ENCODE peak calls at places on chromosome 2, in four cellular contexts. One of them, this sample, is unnamed.

GRCh38 chr2:65281626-65282351 is 54.2 kb downstream of the ACTR2 start:
- DNase-seq in upper lobe of right lung: no peak
- DNase-seq in AG04450: no peak
- DNase-seq in PC-3: no peak
- DNase-seq in this sample: peak

GRCh38 chr2:241673797-241674725 is 12.6 kb downstream of the DTYMK start:
- DNase-seq in upper lobe of right lung: no peak
- DNase-seq in PC-3: no peak
- DNase-seq in AG04450: no peak
- DNase-seq in this sample: peak

GRCh38 chr2:53593891-53594585 is 173.6 kb upstream of the CHAC2 start:
- DNase-seq in AG04450: no peak
- DNase-seq in upper lobe of right lung: no peak
- DNase-seq in PC-3: peak
- DNase-seq in this sample: peak

GRCh38 chr2:15539999-15540398 is 21.1 kb downstream of the NBAS start:
- DNase-seq in AG04450: no peak
- DNase-seq in upper lobe of right lung: no peak
- DNase-seq in PC-3: no peak
- DNase-seq in this sample: no peak

GRCh38 chr2:45585267-45585861 is 25.7 kb downstream of the SRBD1 start:
- DNase-seq in PC-3: peak
- DNase-seq in AG04450: no peak
- DNase-seq in upper lobe of right lung: no peak
- DNase-seq in this sample: peak

GRCh38 chr2:39568561-39569006 is 97.1 kb upstream of the TMEM178A start:
- DNase-seq in upper lobe of right lung: no peak
- DNase-seq in AG04450: peak
- DNase-seq in PC-3: peak
- DNase-seq in this sample: peak

GRCh38 chr2:42829556-42830510 is 37.5 kb upstream of the HAAO start:
- DNase-seq in AG04450: no peak
- DNase-seq in upper lobe of right lung: no peak
- DNase-seq in PC-3: peak
- DNase-seq in this sample: no peak

GRCh38 chr2:227163445-227163997 is 484 bp downstream of the COL4A4 start:
- DNase-seq in AG04450: no peak
- DNase-seq in upper lobe of right lung: peak
- DNase-seq in PC-3: no peak
- DNase-seq in this sample: no peak

GRCh38 chr2:240255811-240256703 is 115.6 kb upstream of the OTOS start:
- DNase-seq in PC-3: peak
- DNase-seq in upper lobe of right lung: peak
- DNase-seq in AG04450: no peak
- DNase-seq in this sample: no peak

GRCh38 chr2:211709394-211709793 is 829.2 kb downstream of the ERBB4 start:
- DNase-seq in AG04450: no peak
- DNase-seq in PC-3: no peak
- DNase-seq in upper lobe of right lung: no peak
- DNase-seq in this sample: no peak

GRCh38 chr2:139469985-139470384 is 689.8 kb upstream of the NXPH2 start:
- DNase-seq in upper lobe of right lung: no peak
- DNase-seq in PC-3: no peak
- DNase-seq in AG04450: no peak
- DNase-seq in this sample: no peak

GRCh38 chr2:72889991-72890390 is 2.8 kb downstream of the SPR start:
- DNase-seq in AG04450: no peak
- DNase-seq in PC-3: no peak
- DNase-seq in upper lobe of right lung: no peak
- DNase-seq in this sample: no peak

GRCh38 chr2:240397924-240398611 is 37.4 kb upstream of the GPC1 start:
- DNase-seq in upper lobe of right lung: no peak
- DNase-seq in PC-3: no peak
- DNase-seq in AG04450: no peak
- DNase-seq in this sample: peak

GRCh38 chr2:106038598-106039375 is 155.3 kb downstream of the UXS1 start:
- DNase-seq in PC-3: peak
- DNase-seq in AG04450: no peak
- DNase-seq in upper lobe of right lung: no peak
- DNase-seq in this sample: no peak

GRCh38 chr2:173652731-173653426 is 298.2 kb downstream of the CDCA7 start:
- DNase-seq in AG04450: peak
- DNase-seq in PC-3: peak
- DNase-seq in upper lobe of right lung: no peak
- DNase-seq in this sample: peak

GRCh38 chr2:218286570-218287459 is 5.5 kb downstream of the TMBIM1 start:
- DNase-seq in AG04450: peak
- DNase-seq in PC-3: peak
- DNase-seq in upper lobe of right lung: peak
- DNase-seq in this sample: peak

GRCh38 chr2:70509565-70509964 is 44.1 kb downstream of the TGFA start:
- DNase-seq in PC-3: peak
- DNase-seq in AG04450: no peak
- DNase-seq in upper lobe of right lung: no peak
- DNase-seq in this sample: peak

GRCh38 chr2:191001624-191002023 is 12.3 kb downstream of the STAT1 start:
- DNase-seq in PC-3: no peak
- DNase-seq in upper lobe of right lung: no peak
- DNase-seq in AG04450: no peak
- DNase-seq in this sample: no peak

GRCh38 chr2:5758346-5758745 is 66.2 kb downstream of the SOX11 start:
- DNase-seq in AG04450: no peak
- DNase-seq in PC-3: no peak
- DNase-seq in upper lobe of right lung: no peak
- DNase-seq in this sample: no peak

GRCh38 chr2:207792244-207792785 is 22.6 kb upstream of the FZD5 start:
- DNase-seq in AG04450: no peak
- DNase-seq in upper lobe of right lung: no peak
- DNase-seq in PC-3: peak
- DNase-seq in this sample: peak

GRCh38 chr2:99035920-99036319 is 99.9 kb upstream of the CRACDL start:
- DNase-seq in AG04450: no peak
- DNase-seq in PC-3: peak
- DNase-seq in upper lobe of right lung: no peak
- DNase-seq in this sample: no peak

GRCh38 chr2:217370391-217370790 is 510.5 kb upstream of the TNP1 start:
- DNase-seq in upper lobe of right lung: no peak
- DNase-seq in PC-3: peak
- DNase-seq in AG04450: no peak
- DNase-seq in this sample: peak

GRCh38 chr2:181470815-181471214 is 13.6 kb downstream of the ITGA4 start:
- DNase-seq in AG04450: no peak
- DNase-seq in PC-3: no peak
- DNase-seq in upper lobe of right lung: no peak
- DNase-seq in this sample: no peak

GRCh38 chr2:37829202-37829601 is 95.9 kb upstream of the RMDN2 start:
- DNase-seq in PC-3: peak
- DNase-seq in AG04450: peak
- DNase-seq in upper lobe of right lung: no peak
- DNase-seq in this sample: peak

GRCh38 chr2:210421916-210422315 is 54.6 kb downstream of the LANCL1 start:
- DNase-seq in AG04450: no peak
- DNase-seq in upper lobe of right lung: no peak
- DNase-seq in PC-3: no peak
- DNase-seq in this sample: peak

GRCh38 chr2:106886916-106887758 is 1.2 kb upstream of the ST6GAL2 start:
- DNase-seq in upper lobe of right lung: peak
- DNase-seq in AG04450: no peak
- DNase-seq in PC-3: peak
- DNase-seq in this sample: no peak

GRCh38 chr2:201807452-201807980 is 1.2 kb downstream of the CDK15 start:
- DNase-seq in upper lobe of right lung: no peak
- DNase-seq in PC-3: no peak
- DNase-seq in AG04450: no peak
- DNase-seq in this sample: peak

GRCh38 chr2:181178823-181179412 is 198.5 kb downstream of the UBE2E3 start:
- DNase-seq in PC-3: peak
- DNase-seq in upper lobe of right lung: no peak
- DNase-seq in AG04450: no peak
- DNase-seq in this sample: no peak

GRCh38 chr2:139177041-139177440 is 396.9 kb upstream of the NXPH2 start:
- DNase-seq in PC-3: peak
- DNase-seq in AG04450: no peak
- DNase-seq in upper lobe of right lung: no peak
- DNase-seq in this sample: no peak

GRCh38 chr2:211157856-211158463 is 601.6 kb downstream of the CPS1 start:
- DNase-seq in PC-3: peak
- DNase-seq in upper lobe of right lung: peak
- DNase-seq in AG04450: no peak
- DNase-seq in this sample: peak

GRCh38 chr2:15122915-15123314 is 438.2 kb downstream of the NBAS start:
- DNase-seq in upper lobe of right lung: no peak
- DNase-seq in PC-3: no peak
- DNase-seq in AG04450: no peak
- DNase-seq in this sample: no peak

GRCh38 chr2:127479219-127479825 is 47.0 kb downstream of the IWS1 start:
- DNase-seq in AG04450: peak
- DNase-seq in PC-3: peak
- DNase-seq in upper lobe of right lung: no peak
- DNase-seq in this sample: peak

GRCh38 chr2:48415765-48416515 is 114.0 kb upstream of the STON1 start:
- DNase-seq in AG04450: no peak
- DNase-seq in PC-3: no peak
- DNase-seq in upper lobe of right lung: no peak
- DNase-seq in this sample: no peak

GRCh38 chr2:222442665-222443064 is 18.3 kb downstream of the SGPP2 start:
- DNase-seq in PC-3: no peak
- DNase-seq in upper lobe of right lung: no peak
- DNase-seq in AG04450: no peak
- DNase-seq in this sample: no peak

DNA sequence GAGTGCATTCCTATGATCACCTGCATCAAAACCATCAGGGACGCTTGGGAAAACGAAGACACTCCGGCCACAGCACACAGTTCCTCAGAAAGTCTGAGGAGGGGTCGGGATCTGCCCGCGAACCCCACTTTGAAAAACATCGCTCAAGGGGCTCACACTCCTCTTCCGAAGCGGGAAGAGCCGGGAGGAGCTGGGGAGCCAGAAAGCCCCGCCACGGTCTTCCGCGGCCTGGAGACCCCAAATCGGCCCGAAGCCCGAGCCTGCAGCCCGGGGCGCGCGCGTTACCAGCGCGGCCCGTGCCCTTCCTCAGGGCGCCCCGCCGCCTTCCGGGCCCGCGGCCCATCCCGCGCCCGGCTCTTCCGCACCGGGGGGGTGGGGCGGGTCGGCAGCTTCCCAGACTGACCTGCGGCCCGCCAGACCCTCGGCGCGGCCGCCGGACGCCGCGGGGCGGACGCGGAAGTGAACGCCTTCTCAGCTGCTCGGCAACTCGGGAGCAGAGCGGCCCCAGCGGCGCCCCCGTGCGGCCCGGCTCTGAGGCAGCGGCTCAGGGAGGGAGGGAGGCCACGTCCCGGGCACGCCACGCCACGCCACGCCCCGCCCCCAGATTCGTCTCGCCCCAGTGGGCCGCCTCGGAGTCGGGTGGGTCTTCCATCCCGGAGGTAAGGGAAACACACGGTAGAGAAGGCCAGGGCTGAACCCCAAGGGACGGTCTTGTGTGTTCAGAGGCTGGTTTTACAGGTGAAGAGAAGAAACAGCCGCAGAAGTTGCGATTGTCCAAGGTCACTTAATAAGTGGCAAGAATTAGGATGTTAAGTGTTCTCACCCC is at the start of gene KCTD18:
- DNase-seq in PC-3: peak
- DNase-seq in AG04450: peak
- DNase-seq in upper lobe of right lung: peak
- DNase-seq in this sample: peak
- TF ChIP-seq CTCF in PC-3: peak
- TF ChIP-seq CTCF in AG04450: peak
- TF ChIP-seq CTCF in upper lobe of right lung: peak
- TF ChIP-seq CTCF in this sample: peak

DNA sequence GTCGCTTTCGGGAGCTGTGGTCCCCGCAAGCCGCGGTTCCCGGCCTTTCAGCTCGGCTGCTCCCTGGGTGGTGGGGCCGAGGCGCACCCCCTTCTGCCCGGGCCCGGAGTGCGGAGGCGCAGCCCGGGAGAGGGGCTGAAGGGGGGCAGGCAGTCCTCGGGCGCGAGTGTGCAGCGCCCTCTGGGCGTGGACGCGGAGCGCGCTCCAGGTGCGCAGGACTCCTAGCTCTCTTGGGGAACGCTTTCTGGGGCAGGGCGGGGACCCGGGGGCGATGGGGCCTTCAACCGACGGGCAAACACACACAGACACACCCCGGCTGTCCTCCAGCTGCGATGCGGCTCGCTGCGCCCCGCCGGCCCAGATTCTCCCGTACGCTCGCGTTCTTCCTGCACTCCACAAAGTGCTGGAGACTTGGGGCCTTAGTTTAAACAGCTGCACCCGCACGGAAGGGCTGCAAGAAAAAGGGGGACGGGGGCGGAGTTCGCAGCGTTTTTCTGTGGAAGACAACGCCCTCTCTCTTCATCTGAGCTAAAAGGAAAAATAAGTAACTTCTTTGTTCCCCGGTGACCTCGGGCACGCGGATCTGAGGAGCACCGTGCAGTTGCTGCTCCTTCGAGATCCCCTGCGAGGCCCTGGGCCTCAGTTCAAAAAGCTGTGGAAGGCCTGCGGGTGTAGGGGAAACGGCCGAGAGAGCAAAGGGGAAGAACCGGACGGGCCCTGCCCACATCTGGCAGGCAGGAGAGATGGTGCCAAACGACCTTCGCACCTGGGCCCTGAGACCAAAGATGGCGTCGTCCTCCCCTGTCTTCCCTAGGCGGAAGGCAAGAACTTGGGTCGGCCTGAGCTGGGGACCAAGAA is 593 bp upstream of the SDC1 start:
- DNase-seq in upper lobe of right lung: peak
- DNase-seq in PC-3: peak
- DNase-seq in AG04450: no peak
- DNase-seq in this sample: peak
- TF ChIP-seq CTCF in upper lobe of right lung: peak
- TF ChIP-seq CTCF in PC-3: peak
- TF ChIP-seq CTCF in AG04450: peak
- TF ChIP-seq CTCF in this sample: peak

GRCh38 chr2:10466801-10467200 is 18.7 kb upstream of the ODC1 start:
- DNase-seq in AG04450: no peak
- DNase-seq in upper lobe of right lung: peak
- DNase-seq in PC-3: no peak
- DNase-seq in this sample: no peak
- TF ChIP-seq CTCF in AG04450: no peak
- TF ChIP-seq CTCF in upper lobe of right lung: no peak
- TF ChIP-seq CTCF in PC-3: no peak
- TF ChIP-seq CTCF in this sample: no peak

DNA sequence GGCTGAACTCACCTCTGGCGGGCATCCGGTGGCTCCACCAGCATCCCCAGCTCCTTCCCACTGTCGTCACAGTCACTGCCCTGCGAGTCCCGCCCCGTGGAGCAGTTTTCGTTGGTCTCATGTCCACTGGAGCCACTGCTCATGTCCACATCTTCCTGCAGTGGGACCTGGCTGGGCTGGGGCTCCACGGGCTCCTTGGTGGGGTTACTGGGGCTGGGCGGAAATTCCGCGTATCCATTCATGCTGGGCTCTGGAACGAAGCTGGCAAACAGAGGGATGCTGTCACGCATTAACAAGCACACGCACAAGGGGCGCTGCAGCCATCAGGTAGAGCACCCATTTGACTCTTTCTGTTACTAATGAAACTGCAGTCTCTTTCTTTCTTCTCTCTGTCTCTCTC is 10.7 kb downstream of the PER2 start:
- DNase-seq in AG04450: no peak
- DNase-seq in upper lobe of right lung: no peak
- DNase-seq in PC-3: no peak
- DNase-seq in this sample: no peak
- TF ChIP-seq CTCF in AG04450: no peak
- TF ChIP-seq CTCF in upper lobe of right lung: no peak
- TF ChIP-seq CTCF in PC-3: peak
- TF ChIP-seq CTCF in this sample: no peak

This sample was measured in AG10803.